ENCODE peak calls at places on chromosomes 13 and 19, in eight cellular contexts. B, N, D, V, S, F, Z and Y are unnamed samples.
A peak's percentile ranks its signal among the peaks of the same experiment; 100 is the strongest.

GRCh38 chr19:53882391-53883050 is 524 bp downstream of the PRKCG start:
- DNase-seq in B (no peak), N (no peak), D (no peak), V (no peak), S (no peak), F (no peak), Z (no peak), Y (no peak)

GRCh38 chr19:50922316-50922853 is 11.2 kb upstream of the KLK4 start:
- DNase-seq in B (peak; percentile 65), N (peak; percentile 84), D (peak; percentile 60), V (peak; percentile 91), S (peak; percentile 72), F (peak; percentile 62), Z (peak; percentile 50), Y (peak; percentile 47)

GRCh38 chr13:44259045-44260042 is 114.3 kb upstream of the SERP2 start:
- DNase-seq in B (peak; percentile 62), N (no peak), D (no peak), V (no peak), S (peak; percentile 85), F (no peak), Z (peak; percentile 40), Y (peak; percentile 91)

GRCh38 chr19:16541526-16542044 is 652 bp downstream of the CHERP start:
- DNase-seq in B (no peak), N (no peak), D (no peak), V (peak; percentile 5), S (peak; percentile 9), F (no peak), Z (no peak), Y (no peak)

GRCh38 chr19:34332027-34332786 is 32.8 kb upstream of the GPI start:
- DNase-seq in B (no peak), N (no peak), D (no peak), V (no peak), S (no peak), F (no peak), Z (no peak), Y (no peak)

GRCh38 chr13:113854238-113855011 is 9.5 kb downstream of the GAS6 start:
- DNase-seq in B (no peak), N (no peak), D (peak; percentile 19), V (no peak), S (no peak), F (peak; percentile 70), Z (no peak), Y (peak; percentile 80)

GRCh38 chr19:40623403-40624239 is 22.5 kb downstream of the LTBP4 start:
- DNase-seq in B (no peak), N (no peak), D (no peak), V (peak; percentile 79), S (no peak), F (peak; percentile 53), Z (no peak), Y (no peak)

GRCh38 chr19:18225702-18226468 is at the start of gene PDE4C:
- DNase-seq in B (no peak), N (no peak), D (no peak), V (no peak), S (no peak), F (peak; percentile 69), Z (no peak), Y (no peak)

GRCh38 chr19:12750851-12751250 is 740 bp upstream of the BEST2 start:
- DNase-seq in B (no peak), N (no peak), D (no peak), V (no peak), S (no peak), F (no peak), Z (no peak), Y (no peak)

GRCh38 chr19:40269216-40269940 is 15.8 kb downstream of the AKT2 start:
- DNase-seq in B (no peak), N (no peak), D (no peak), V (no peak), S (no peak), F (no peak), Z (no peak), Y (no peak)

GRCh38 chr13:34416833-34417425 is 525.1 kb upstream of the NBEA start:
- DNase-seq in B (no peak), N (no peak), D (no peak), V (no peak), S (no peak), F (peak; percentile 79), Z (no peak), Y (no peak)

GRCh38 chr19:30309983-30310805 is 62.0 kb upstream of the ZNF536 start:
- DNase-seq in B (no peak), N (no peak), D (no peak), V (no peak), S (no peak), F (no peak), Z (no peak), Y (no peak)

GRCh38 chr19:23070353-23070781 is 46.5 kb upstream of the ZNF730 start:
- DNase-seq in B (no peak), N (no peak), D (peak; percentile 28), V (peak; percentile 30), S (no peak), F (peak; percentile 37), Z (no peak), Y (no peak)

GRCh38 chr19:46898731-46899130 is 37.9 kb downstream of the ARHGAP35 start:
- DNase-seq in B (no peak), N (no peak), D (no peak), V (no peak), S (no peak), F (no peak), Z (no peak), Y (no peak)

GRCh38 chr19:4636151-4636717 is 3.1 kb upstream of the TNFAIP8L1 start:
- DNase-seq in B (peak; percentile 75), N (peak; percentile 65), D (peak; percentile 21), V (peak; percentile 47), S (peak; percentile 65), F (peak; percentile 87), Z (peak; percentile 58), Y (peak; percentile 60)

GRCh38 chr19:5773276-5773675 is 11.3 kb downstream of the PRR22 start:
- DNase-seq in B (no peak), N (no peak), D (no peak), V (no peak), S (no peak), F (no peak), Z (no peak), Y (no peak)

GRCh38 chr13:99404005-99404755 is 97.0 kb upstream of the GPR183 start:
- DNase-seq in B (no peak), N (no peak), D (no peak), V (no peak), S (no peak), F (no peak), Z (no peak), Y (no peak)

GRCh38 chr19:53849237-53849676 is 18.4 kb upstream of the MYADM start:
- DNase-seq in B (no peak), N (no peak), D (no peak), V (no peak), S (no peak), F (no peak), Z (no peak), Y (no peak)

GRCh38 chr13:27006519-27007161 is 165.0 kb downstream of the USP12 start:
- DNase-seq in B (no peak), N (no peak), D (no peak), V (no peak), S (no peak), F (peak; percentile 36), Z (no peak), Y (no peak)

GRCh38 chr19:49442793-49443365 is 1.6 kb upstream of the SLC17A7 start:
- DNase-seq in B (peak; percentile 67), N (peak; percentile 85), D (peak; percentile 96), V (peak; percentile 92), S (peak; percentile 43), F (peak; percentile 96), Z (no peak), Y (peak; percentile 91)

GRCh38 chr19:772730-773436 is 22.0 kb downstream of the MISP start:
- DNase-seq in B (no peak), N (no peak), D (no peak), V (no peak), S (no peak), F (peak; percentile 25), Z (no peak), Y (no peak)

GRCh38 chr13:21987793-21988192 is 316.9 kb downstream of the FGF9 start:
- DNase-seq in B (no peak), N (no peak), D (no peak), V (no peak), S (no peak), F (no peak), Z (no peak), Y (peak; percentile 75)

GRCh38 chr13:32024750-32025149 is 6.8 kb upstream of the FRY start:
- DNase-seq in B (no peak), N (no peak), D (no peak), V (no peak), S (no peak), F (no peak), Z (no peak), Y (no peak)

GRCh38 chr13:98997738-98998641 is 20.1 kb upstream of the DOCK9 start:
- DNase-seq in B (no peak), N (peak; percentile 29), D (no peak), V (no peak), S (no peak), F (no peak), Z (no peak), Y (no peak)

GRCh38 chr13:35704331-35704730 is 227.8 kb upstream of the MAB21L1 start:
- DNase-seq in B (no peak), N (no peak), D (no peak), V (no peak), S (no peak), F (no peak), Z (no peak), Y (no peak)

GRCh38 chr19:3554254-3555083 is 2.9 kb downstream of the MFSD12 start:
- DNase-seq in B (peak; percentile 42), N (no peak), D (no peak), V (peak; percentile 73), S (peak; percentile 40), F (no peak), Z (no peak), Y (peak; percentile 37)

GRCh38 chr13:39875111-39875510 is 219.6 kb downstream of the COG6 start:
- DNase-seq in B (no peak), N (no peak), D (no peak), V (no peak), S (no peak), F (no peak), Z (no peak), Y (no peak)

GRCh38 chr13:33918199-33918932 is 100.4 kb downstream of the RFC3 start:
- DNase-seq in B (no peak), N (peak; percentile 20), D (no peak), V (no peak), S (no peak), F (no peak), Z (no peak), Y (no peak)

GRCh38 chr19:53771133-53771532 is 53.0 kb downstream of the NLRP12 start:
- DNase-seq in B (no peak), N (no peak), D (no peak), V (no peak), S (no peak), F (no peak), Z (no peak), Y (no peak)

GRCh38 chr19:41699231-41699967 is 9.0 kb upstream of the CEACAM5 start:
- DNase-seq in B (no peak), N (no peak), D (no peak), V (no peak), S (no peak), F (no peak), Z (no peak), Y (no peak)

GRCh38 chr19:35433448-35433847 is 14.6 kb upstream of the FFAR2 start:
- DNase-seq in B (no peak), N (no peak), D (no peak), V (no peak), S (no peak), F (no peak), Z (no peak), Y (no peak)

GRCh38 chr19:29682236-29682895 is 17.1 kb downstream of the PLEKHF1 start:
- DNase-seq in B (no peak), N (no peak), D (no peak), V (no peak), S (no peak), F (no peak), Z (no peak), Y (no peak)

GRCh38 chr13:80977168-80977567 is 636.2 kb upstream of the SPRY2 start:
- DNase-seq in B (no peak), N (no peak), D (no peak), V (no peak), S (no peak), F (no peak), Z (no peak), Y (no peak)

GRCh38 chr13:79306650-79307049 is 99.4 kb downstream of the RBM26 start:
- DNase-seq in B (no peak), N (no peak), D (no peak), V (no peak), S (no peak), F (no peak), Z (no peak), Y (no peak)